ENCODE peak calls at places on chromosomes 6 and 20, in five cellular contexts. L is GM06990; D is fibroblast of lung; J is CD4-positive, alpha-beta T cell; V is cardiac muscle cell. N is an unnamed sample. For H3K27me3, the result is how much of the 10 kb centered on the place peaks cover.

GRCh38 chr6:22025468-22026159 is 271.2 kb downstream of the PRL start:
- DNase-seq in L (peak), D (peak), J (no peak), V (peak), N (no peak)

GRCh38 chr6:14290448-14291388 is 173.1 kb downstream of the CD83 start:
- DNase-seq in L (no peak), D (no peak), J (no peak), V (no peak), N (no peak)

GRCh38 chr6:14079433-14079832 is 38.1 kb upstream of the CD83 start:
- DNase-seq in L (no peak), D (no peak), J (no peak), V (peak), N (no peak)

GRCh38 chr6:132405143-132405915 is 4.1 kb upstream of the MOXD1 start:
- DNase-seq in L (peak), D (peak), J (no peak), V (no peak), N (no peak)

GRCh38 chr6:99119109-99120031 is 171.6 kb upstream of the FBXL4 start:
- DNase-seq in L (peak), D (peak), J (no peak), V (peak), N (peak)

GRCh38 chr6:40754481-40755045 is 167.4 kb upstream of the LRFN2 start:
- DNase-seq in L (no peak), D (no peak), J (no peak), V (no peak), N (peak)

GRCh38 chr20:48599106-48599747 is 228.6 kb downstream of the PREX1 start:
- DNase-seq in L (no peak), D (no peak), J (no peak), V (no peak), N (no peak)

GRCh38 chr6:116929825-116930224 is 52.8 kb downstream of the RFX6 start:
- DNase-seq in L (no peak), D (no peak), J (no peak), V (no peak), N (no peak)

GRCh38 chr20:37737806-37738442 is 44.1 kb downstream of the CTNNBL1 start:
- DNase-seq in L (no peak), D (no peak), J (no peak), V (peak), N (no peak)

GRCh38 chr6:137659871-137660270 is 165.7 kb upstream of the OLIG3 start:
- DNase-seq in L (no peak), D (no peak), J (no peak), V (no peak), N (no peak)

GRCh38 chr20:58708246-58708931 is 15.8 kb downstream of the NPEPL1 start:
- DNase-seq in L (no peak), D (no peak), J (no peak), V (no peak), N (no peak)

GRCh38 chr6:31355540-31355988 is 1.4 kb downstream of the HLA-B start:
- DNase-seq in L (peak), D (no peak), J (no peak), V (no peak), N (no peak)

GRCh38 chr20:44041001-44041400 is 126.3 kb downstream of the TOX2 start:
- DNase-seq in L (no peak), D (no peak), J (no peak), V (no peak), N (no peak)

GRCh38 chr20:2694519-2694918 is 1.9 kb downstream of the EBF4 start:
- DNase-seq in L (no peak), D (no peak), J (no peak), V (no peak), N (no peak)

GRCh38 chr20:2696646-2697045 is 4.1 kb downstream of the EBF4 start:
- DNase-seq in L (no peak), D (no peak), J (no peak), V (no peak), N (no peak)

GRCh38 chr20:2693996-2694471 is 1.5 kb downstream of the EBF4 start:
- DNase-seq in L (no peak), D (no peak), J (no peak), V (peak), N (no peak)

GRCh38 chr20:2693286-2693995 is 861 bp downstream of the EBF4 start:
- DNase-seq in L (peak), D (peak), J (peak), V (peak), N (peak)

DNA sequence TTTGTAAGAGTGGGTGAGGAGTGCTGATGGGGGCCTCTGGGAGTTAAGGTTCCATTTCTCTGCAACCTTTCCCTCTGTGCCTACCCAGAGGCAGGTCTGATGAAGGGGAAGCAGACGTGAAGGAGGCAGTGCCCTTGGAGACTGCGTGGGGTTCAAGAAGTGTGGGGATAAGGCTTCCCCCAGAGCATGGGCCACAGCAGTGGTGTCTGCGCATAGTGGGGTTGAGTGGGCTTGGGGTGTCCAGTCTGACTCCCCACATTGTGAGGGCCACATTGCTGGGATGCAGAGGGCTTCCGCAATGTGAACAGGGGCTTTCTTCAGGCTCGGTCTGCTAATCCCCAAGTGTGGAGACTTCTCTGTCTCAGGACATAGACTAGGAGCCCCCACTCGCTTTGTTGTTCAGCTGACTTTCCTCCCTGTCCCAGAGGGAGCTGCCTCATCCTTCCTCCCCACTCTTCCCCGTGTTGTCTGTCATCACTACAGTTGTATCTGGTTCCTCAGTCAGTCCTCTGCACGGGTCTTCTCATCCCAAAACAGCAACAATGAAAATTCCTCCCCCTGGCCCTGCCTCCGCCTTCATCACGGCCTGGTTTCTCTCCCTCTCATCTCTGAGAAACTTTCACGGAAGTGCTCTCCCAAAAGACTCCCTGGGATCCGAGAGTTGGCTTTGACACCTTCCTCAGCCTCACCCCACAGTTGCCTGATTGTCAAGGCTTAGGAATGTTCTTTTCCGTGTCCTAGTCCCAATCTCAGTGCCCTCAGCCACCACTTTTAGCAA is 2.8 kb downstream of the EBF4 start:
- DNase-seq in L (no peak), D (no peak), J (no peak), V (no peak), N (no peak)
- H3K27me3 ChIP-seq in L (under half), D (half or more), J (under half), V (half or more), N (under half)

GRCh38 chr6:84762941-84763396 is 1.4 kb downstream of the TBX18 start:
- DNase-seq in L (no peak), D (no peak), J (no peak), V (no peak), N (peak)
- H3K27me3 ChIP-seq in L (under half), D (under half), J (half or more), V (half or more), N (under half)

GRCh38 chr6:149939909-149940672 is 1.7 kb upstream of the ULBP2 start:
- DNase-seq in L (no peak), D (no peak), J (no peak), V (no peak), N (no peak)
- H3K27me3 ChIP-seq in L (under half), D (under half), J (half or more), V (half or more), N (half or more)

GRCh38 chr6:11039040-11039439 is 5.1 kb downstream of the ELOVL2 start:
- DNase-seq in L (no peak), D (no peak), J (no peak), V (no peak), N (no peak)
- H3K27me3 ChIP-seq in L (under half), D (under half), J (under half), V (half or more), N (under half)

DNA sequence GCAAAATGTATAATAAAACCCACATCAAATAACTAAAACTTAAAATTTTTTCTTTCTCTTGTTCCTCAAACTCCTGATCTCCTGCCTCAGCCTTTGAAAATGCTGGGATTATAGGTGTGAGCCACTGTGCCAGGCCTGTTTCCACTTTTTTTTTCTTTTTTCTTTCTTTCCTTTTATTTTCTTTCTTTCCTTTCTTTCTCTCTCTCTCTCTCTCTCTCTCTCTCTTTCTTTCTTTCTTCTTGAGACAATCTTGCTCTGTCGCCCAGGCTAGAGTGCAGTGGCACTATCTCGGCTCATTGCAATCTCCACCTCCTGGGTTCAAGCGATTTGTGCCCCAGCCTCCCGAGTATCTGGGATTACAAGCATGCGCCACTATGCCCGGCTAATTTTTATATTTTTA is 164.6 kb downstream of the OR2B2 start:
- DNase-seq in L (no peak), D (no peak), J (no peak), V (no peak), N (no peak)
- H3K27me3 ChIP-seq in L (under half), D (under half), J (under half), V (under half), N (under half)

GRCh38 chr20:62814709-62815065 is 2.2 kb upstream of the COL9A3 start:
- DNase-seq in L (no peak), D (no peak), J (no peak), V (no peak), N (no peak)
- H3K27me3 ChIP-seq in L (under half), D (under half), J (under half), V (under half), N (under half)

DNA sequence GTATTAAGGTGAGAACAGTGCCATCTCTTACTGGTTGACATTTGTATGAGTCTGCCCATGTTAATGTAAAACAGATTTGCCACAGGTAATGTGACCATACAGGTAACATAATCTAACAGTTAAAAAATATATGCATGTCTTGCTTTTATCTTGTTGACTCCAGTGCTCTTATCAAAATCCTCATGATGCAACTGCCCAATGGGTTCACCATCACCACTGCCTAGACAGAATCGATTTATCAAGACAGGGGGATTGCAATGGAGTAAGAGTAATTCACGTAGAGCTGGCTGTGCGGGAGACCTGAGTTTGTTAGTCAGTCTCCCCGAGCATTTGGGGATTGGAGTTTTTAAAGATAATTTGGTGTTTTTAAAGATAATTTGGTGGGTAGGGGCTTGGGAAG is 19.2 kb downstream of the SNX9 start:
- DNase-seq in L (no peak), D (no peak), J (no peak), V (no peak), N (no peak)
- H3K27me3 ChIP-seq in L (under half), D (under half), J (under half), V (under half), N (under half)